ENCODE peak calls at places on chromosomes 7 and 10, in eight cellular contexts. W, I, S, Q, M, C, T and Z are unnamed samples. For H3K36me3, the result is how much of the 10 kb centered on the place peaks cover.

GRCh38 chr7:5237286-5237685 is 45.5 kb upstream of the SLC29A4 start:
- DNase-seq in W (peak), I (peak), S (peak), Q (no peak), M (peak), C (peak), T (no peak), Z (no peak)

GRCh38 chr10:4280481-4281206 is 495.6 kb upstream of the KLF6 start:
- DNase-seq in W (no peak), I (peak), S (no peak), Q (peak), M (peak), C (peak), T (no peak), Z (no peak)

GRCh38 chr10:1737222-1738061 is at the start of gene ADARB2:
- DNase-seq in W (peak), I (no peak), S (no peak), Q (no peak), M (peak), C (no peak), T (no peak), Z (peak)

GRCh38 chr7:147803625-147804024 is 786.9 kb upstream of the C7orf33 start:
- DNase-seq in W (no peak), I (no peak), S (no peak), Q (no peak), M (no peak), C (no peak), T (no peak), Z (no peak)

GRCh38 chr10:113517165-113517892 is 35.5 kb upstream of the HABP2 start:
- DNase-seq in W (no peak), I (no peak), S (no peak), Q (no peak), M (no peak), C (no peak), T (no peak), Z (no peak)

GRCh38 chr10:8051851-8052257 is 2.6 kb upstream of the GATA3 start:
- DNase-seq in W (no peak), I (no peak), S (no peak), Q (peak), M (no peak), C (no peak), T (no peak), Z (peak)

GRCh38 chr7:55086413-55087201 is 67.8 kb downstream of the EGFR start:
- DNase-seq in W (no peak), I (no peak), S (no peak), Q (peak), M (no peak), C (peak), T (peak), Z (no peak)

GRCh38 chr10:30103595-30104310 is 44.4 kb upstream of the JCAD start:
- DNase-seq in W (no peak), I (no peak), S (no peak), Q (peak), M (no peak), C (no peak), T (no peak), Z (no peak)

GRCh38 chr10:103605359-103606156 is 112.1 kb downstream of the NEURL1 start:
- DNase-seq in W (no peak), I (peak), S (no peak), Q (peak), M (peak), C (peak), T (peak), Z (peak)

GRCh38 chr10:110742801-110743200 is 98.7 kb downstream of the RBM20 start:
- DNase-seq in W (peak), I (no peak), S (no peak), Q (no peak), M (no peak), C (no peak), T (no peak), Z (no peak)

GRCh38 chr10:117320050-117320665 is 55.1 kb downstream of the PDZD8 start:
- DNase-seq in W (no peak), I (peak), S (no peak), Q (peak), M (no peak), C (peak), T (peak), Z (peak)

GRCh38 chr7:101140339-101140699 is 13.4 kb downstream of the SERPINE1 start:
- DNase-seq in W (no peak), I (no peak), S (no peak), Q (peak), M (no peak), C (peak), T (no peak), Z (peak)

GRCh38 chr10:79208251-79208983 is 138.9 kb upstream of the PPIF start:
- DNase-seq in W (no peak), I (no peak), S (no peak), Q (no peak), M (no peak), C (no peak), T (no peak), Z (no peak)

GRCh38 chr7:148135106-148135505 is 455.5 kb upstream of the C7orf33 start:
- DNase-seq in W (no peak), I (no peak), S (no peak), Q (no peak), M (peak), C (no peak), T (no peak), Z (no peak)

GRCh38 chr10:1847361-1847760 is 110.0 kb upstream of the ADARB2 start:
- DNase-seq in W (no peak), I (no peak), S (no peak), Q (no peak), M (no peak), C (no peak), T (no peak), Z (peak)

GRCh38 chr10:124602646-124603365 is 141.2 kb downstream of the LHPP start:
- DNase-seq in W (peak), I (no peak), S (no peak), Q (no peak), M (no peak), C (no peak), T (no peak), Z (peak)

GRCh38 chr10:33735463-33735862 is 401.0 kb upstream of the NRP1 start:
- DNase-seq in W (no peak), I (no peak), S (peak), Q (no peak), M (no peak), C (peak), T (no peak), Z (no peak)

GRCh38 chr10:6721964-6722615 is 142.0 kb upstream of the PRKCQ start:
- DNase-seq in W (no peak), I (no peak), S (peak), Q (peak), M (peak), C (peak), T (no peak), Z (no peak)

GRCh38 chr10:50577681-50578350 is 45.9 kb downstream of the SGMS1 start:
- DNase-seq in W (no peak), I (peak), S (no peak), Q (peak), M (no peak), C (peak), T (peak), Z (no peak)

GRCh38 chr7:53214463-53214862 is 179.0 kb downstream of the POM121L12 start:
- DNase-seq in W (no peak), I (no peak), S (no peak), Q (no peak), M (no peak), C (no peak), T (no peak), Z (no peak)

GRCh38 chr7:53218730-53219504 is 183.5 kb downstream of the POM121L12 start:
- DNase-seq in W (peak), I (no peak), S (no peak), Q (peak), M (no peak), C (no peak), T (no peak), Z (peak)
- H3K4me3 ChIP-seq in W (peak), I (no peak), S (no peak), Q (peak), M (peak), C (no peak), T (no peak), Z (peak)

GRCh38 chr7:134946260-134946659 is 40.0 kb upstream of the AGBL3 start:
- DNase-seq in W (no peak), I (no peak), S (no peak), Q (no peak), M (no peak), C (peak), T (no peak), Z (no peak)
- H3K36me3 ChIP-seq in W (under half), I (under half), S (under half), Q (under half), M (under half), C (under half), T (under half), Z (under half)

GRCh38 chr7:121714559-121715303 is 158.2 kb upstream of the PTPRZ1 start:
- DNase-seq in W (no peak), I (peak), S (no peak), Q (no peak), M (no peak), C (no peak), T (no peak), Z (peak)
- H3K4me3 ChIP-seq in W (no peak), I (no peak), S (no peak), Q (no peak), M (no peak), C (no peak), T (no peak), Z (no peak)

GRCh38 chr7:131501422-131501821 is 55.0 kb downstream of the PODXL start:
- DNase-seq in W (no peak), I (no peak), S (no peak), Q (no peak), M (no peak), C (peak), T (no peak), Z (no peak)
- H3K36me3 ChIP-seq in W (under half), I (under half), S (under half), Q (under half), M (under half), C (under half), T (under half), Z (half or more)

GRCh38 chr10:132185601-132186487 is 904 bp upstream of the DPYSL4 start:
- DNase-seq in W (peak), I (peak), S (no peak), Q (peak), M (peak), C (peak), T (no peak), Z (peak)
- H3K4me3 ChIP-seq in W (peak), I (no peak), S (peak), Q (no peak), M (peak), C (peak), T (no peak), Z (peak)

DNA sequence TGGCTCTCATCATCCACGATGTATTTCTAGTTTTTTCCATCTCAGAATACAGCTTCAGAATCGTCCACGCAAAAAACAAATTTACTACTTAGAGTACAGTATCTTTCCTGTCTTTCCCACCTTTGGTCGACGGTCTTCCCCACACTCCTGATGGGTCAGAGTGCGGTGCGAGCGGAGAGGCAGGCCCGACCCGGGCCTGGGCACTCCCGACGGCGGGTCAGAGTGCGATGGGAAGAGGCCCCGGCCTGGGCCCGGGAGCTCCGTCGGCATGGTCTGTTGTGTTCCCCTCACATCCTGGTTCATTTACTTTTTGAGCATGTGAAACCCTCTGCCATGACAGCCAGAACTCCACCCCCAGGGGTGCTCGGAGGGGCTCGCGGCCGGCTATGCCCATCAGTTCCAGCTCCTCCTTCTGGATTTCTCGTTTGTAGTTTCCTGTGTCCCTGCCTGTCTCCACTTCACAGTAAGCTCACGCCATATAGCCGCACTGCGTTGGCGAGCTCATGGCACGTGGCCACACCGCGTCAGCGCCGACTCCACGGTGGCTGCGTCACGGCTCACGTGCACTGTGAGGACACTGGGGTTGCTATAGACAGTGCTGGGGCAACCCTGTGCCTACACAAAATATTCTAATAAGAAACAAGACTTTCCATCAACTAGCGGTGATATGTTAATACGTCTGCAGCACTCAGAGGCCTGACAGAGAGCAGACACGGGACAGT is 7.8 kb downstream of the COX19 start:
- DNase-seq in W (no peak), I (no peak), S (no peak), Q (no peak), M (no peak), C (no peak), T (no peak), Z (no peak)
- H3K36me3 ChIP-seq in W (under half), I (under half), S (under half), Q (under half), M (under half), C (under half), T (half or more), Z (under half)

GRCh38 chr7:67489881-67490280 is 493.2 kb downstream of the TYW1 start:
- DNase-seq in W (no peak), I (no peak), S (no peak), Q (no peak), M (no peak), C (no peak), T (no peak), Z (no peak)

GRCh38 chr7:67487316-67487715 is 490.7 kb downstream of the TYW1 start:
- DNase-seq in W (no peak), I (no peak), S (no peak), Q (no peak), M (no peak), C (no peak), T (no peak), Z (no peak)

GRCh38 chr7:67484244-67484751 is 487.7 kb downstream of the TYW1 start:
- DNase-seq in W (peak), I (peak), S (no peak), Q (peak), M (peak), C (peak), T (peak), Z (peak)
- H3K4me3 ChIP-seq in W (no peak), I (no peak), S (no peak), Q (no peak), M (no peak), C (no peak), T (no peak), Z (no peak)